ENCODE peak calls at places on chromosomes 5 and 9, in eight cellular contexts. One of them, this sample, is unnamed.
A peak's percentile ranks its signal among the peaks of the same experiment; 100 is the strongest.

GRCh38 chr5:154395407-154396106 is 50.2 kb upstream of the SAP30L start:
- DNase-seq in A549: no peak
- DNase-seq in HCT116: no peak
- DNase-seq in adrenal gland: peak; percentile 75
- DNase-seq in heart left ventricle: no peak
- DNase-seq in spleen: no peak
- DNase-seq in vagina: no peak
- DNase-seq in body of pancreas: peak; percentile 35
- DNase-seq in this sample: peak; percentile 52

GRCh38 chr5:180915924-180916323 is 17.0 kb downstream of the BTNL8 start:
- DNase-seq in A549: no peak
- DNase-seq in HCT116: no peak
- DNase-seq in adrenal gland: no peak
- DNase-seq in heart left ventricle: no peak
- DNase-seq in spleen: no peak
- DNase-seq in vagina: no peak
- DNase-seq in body of pancreas: no peak
- DNase-seq in this sample: no peak

GRCh38 chr5:147558826-147559225 is 49.0 kb upstream of the DPYSL3 start:
- DNase-seq in A549: peak; percentile 25
- DNase-seq in HCT116: no peak
- DNase-seq in adrenal gland: peak; percentile 53
- DNase-seq in heart left ventricle: peak; percentile 49
- DNase-seq in spleen: no peak
- DNase-seq in vagina: no peak
- DNase-seq in body of pancreas: peak; percentile 19
- DNase-seq in this sample: peak; percentile 26

GRCh38 chr5:20601678-20602100 is 613.7 kb upstream of the CDH18 start:
- DNase-seq in A549: no peak
- DNase-seq in HCT116: no peak
- DNase-seq in adrenal gland: no peak
- DNase-seq in heart left ventricle: no peak
- DNase-seq in spleen: no peak
- DNase-seq in vagina: no peak
- DNase-seq in body of pancreas: no peak
- DNase-seq in this sample: no peak

GRCh38 chr5:107806705-107807104 is 136.0 kb upstream of the EFNA5 start:
- DNase-seq in A549: peak; percentile 46
- DNase-seq in HCT116: peak; percentile 19
- DNase-seq in adrenal gland: no peak
- DNase-seq in heart left ventricle: no peak
- DNase-seq in spleen: no peak
- DNase-seq in vagina: no peak
- DNase-seq in body of pancreas: no peak
- DNase-seq in this sample: no peak

GRCh38 chr5:14397717-14398116 is 183.9 kb upstream of the OTULINL start:
- DNase-seq in A549: no peak
- DNase-seq in HCT116: no peak
- DNase-seq in adrenal gland: no peak
- DNase-seq in heart left ventricle: no peak
- DNase-seq in spleen: no peak
- DNase-seq in vagina: no peak
- DNase-seq in body of pancreas: peak; percentile 36
- DNase-seq in this sample: no peak

GRCh38 chr5:119862654-119863053 is 233.3 kb downstream of the FAM170A start:
- DNase-seq in A549: no peak
- DNase-seq in HCT116: no peak
- DNase-seq in adrenal gland: no peak
- DNase-seq in heart left ventricle: no peak
- DNase-seq in spleen: no peak
- DNase-seq in vagina: no peak
- DNase-seq in body of pancreas: no peak
- DNase-seq in this sample: no peak

GRCh38 chr9:81759680-81760215 is 70.4 kb upstream of the TLE1 start:
- DNase-seq in A549: peak; percentile 66
- DNase-seq in HCT116: peak; percentile 21
- DNase-seq in adrenal gland: peak; percentile 72
- DNase-seq in heart left ventricle: no peak
- DNase-seq in spleen: no peak
- DNase-seq in vagina: no peak
- DNase-seq in body of pancreas: no peak
- DNase-seq in this sample: no peak

GRCh38 chr5:116887104-116887503 is 312.5 kb upstream of the SEMA6A start:
- DNase-seq in A549: no peak
- DNase-seq in HCT116: no peak
- DNase-seq in adrenal gland: no peak
- DNase-seq in heart left ventricle: no peak
- DNase-seq in spleen: no peak
- DNase-seq in vagina: no peak
- DNase-seq in body of pancreas: no peak
- DNase-seq in this sample: no peak

GRCh38 chr5:88831856-88832255 is 51.1 kb downstream of the MEF2C start:
- DNase-seq in A549: no peak
- DNase-seq in HCT116: no peak
- DNase-seq in adrenal gland: no peak
- DNase-seq in heart left ventricle: no peak
- DNase-seq in spleen: no peak
- DNase-seq in vagina: no peak
- DNase-seq in body of pancreas: no peak
- DNase-seq in this sample: no peak

GRCh38 chr9:115198018-115198417 is 80.1 kb upstream of the TNC start:
- DNase-seq in A549: no peak
- DNase-seq in HCT116: no peak
- DNase-seq in adrenal gland: peak; percentile 54
- DNase-seq in heart left ventricle: peak; percentile 30
- DNase-seq in spleen: no peak
- DNase-seq in vagina: no peak
- DNase-seq in body of pancreas: peak; percentile 8
- DNase-seq in this sample: no peak

GRCh38 chr5:156391139-156391538 is 64.2 kb downstream of the SGCD start:
- DNase-seq in A549: no peak
- DNase-seq in HCT116: no peak
- DNase-seq in adrenal gland: no peak
- DNase-seq in heart left ventricle: no peak
- DNase-seq in spleen: no peak
- DNase-seq in vagina: no peak
- DNase-seq in body of pancreas: no peak
- DNase-seq in this sample: no peak

GRCh38 chr5:1814183-1815020 is 13.2 kb downstream of the NDUFS6 start:
- DNase-seq in A549: no peak
- DNase-seq in HCT116: no peak
- DNase-seq in adrenal gland: no peak
- DNase-seq in heart left ventricle: no peak
- DNase-seq in spleen: peak; percentile 39
- DNase-seq in vagina: no peak
- DNase-seq in body of pancreas: no peak
- DNase-seq in this sample: no peak

GRCh38 chr9:69578026-69578425 is 94.1 kb downstream of the APBA1 start:
- DNase-seq in A549: no peak
- DNase-seq in HCT116: no peak
- DNase-seq in adrenal gland: no peak
- DNase-seq in heart left ventricle: peak; percentile 7
- DNase-seq in spleen: no peak
- DNase-seq in vagina: no peak
- DNase-seq in body of pancreas: no peak
- DNase-seq in this sample: no peak

GRCh38 chr5:176441921-176442323 is 6.3 kb upstream of the FAF2 start:
- DNase-seq in A549: no peak
- DNase-seq in HCT116: no peak
- DNase-seq in adrenal gland: no peak
- DNase-seq in heart left ventricle: no peak
- DNase-seq in spleen: no peak
- DNase-seq in vagina: no peak
- DNase-seq in body of pancreas: no peak
- DNase-seq in this sample: no peak

GRCh38 chr5:139294372-139295165 is 1.0 kb downstream of the MATR3 start:
- DNase-seq in A549: peak; percentile 52
- DNase-seq in HCT116: peak; percentile 65
- DNase-seq in adrenal gland: peak; percentile 80
- DNase-seq in heart left ventricle: peak; percentile 78
- DNase-seq in spleen: peak; percentile 88
- DNase-seq in vagina: no peak
- DNase-seq in body of pancreas: peak; percentile 78
- DNase-seq in this sample: peak; percentile 91

GRCh38 chr9:89881431-89881830 is 276.6 kb downstream of the GADD45G start:
- DNase-seq in A549: no peak
- DNase-seq in HCT116: no peak
- DNase-seq in adrenal gland: no peak
- DNase-seq in heart left ventricle: no peak
- DNase-seq in spleen: no peak
- DNase-seq in vagina: no peak
- DNase-seq in body of pancreas: no peak
- DNase-seq in this sample: no peak

GRCh38 chr9:73643379-73644013 is 491.8 kb downstream of the ANXA1 start:
- DNase-seq in A549: peak; percentile 16
- DNase-seq in HCT116: no peak
- DNase-seq in adrenal gland: no peak
- DNase-seq in heart left ventricle: no peak
- DNase-seq in spleen: no peak
- DNase-seq in vagina: no peak
- DNase-seq in body of pancreas: no peak
- DNase-seq in this sample: no peak

GRCh38 chr9:90858505-90858904 is 56.9 kb downstream of the SYK start:
- DNase-seq in A549: no peak
- DNase-seq in HCT116: no peak
- DNase-seq in adrenal gland: no peak
- DNase-seq in heart left ventricle: no peak
- DNase-seq in spleen: no peak
- DNase-seq in vagina: peak; percentile 49
- DNase-seq in body of pancreas: no peak
- DNase-seq in this sample: no peak

GRCh38 chr5:146446861-146447733 is at the start of gene TCERG1:
- DNase-seq in A549: peak; percentile 81
- DNase-seq in HCT116: peak; percentile 100
- DNase-seq in adrenal gland: peak; percentile 100
- DNase-seq in heart left ventricle: peak; percentile 100
- DNase-seq in spleen: peak; percentile 96
- DNase-seq in vagina: peak; percentile 99
- DNase-seq in body of pancreas: peak; percentile 100
- DNase-seq in this sample: peak; percentile 100
- TF ChIP-seq POLR2A in A549: peak; percentile 44
- TF ChIP-seq POLR2A in HCT116: peak; percentile 18
- TF ChIP-seq POLR2A in adrenal gland: peak; percentile 71
- TF ChIP-seq POLR2A in heart left ventricle: peak; percentile 27
- TF ChIP-seq POLR2A in spleen: peak; percentile 23
- TF ChIP-seq POLR2A in vagina: no peak
- TF ChIP-seq POLR2A in body of pancreas: peak; percentile 73
- TF ChIP-seq POLR2A in this sample: peak; percentile 89

GRCh38 chr9:35814106-35814840 is 569 bp downstream of the HINT2 start:
- DNase-seq in A549: peak; percentile 70
- DNase-seq in HCT116: no peak
- DNase-seq in adrenal gland: peak; percentile 81
- DNase-seq in heart left ventricle: peak; percentile 68
- DNase-seq in spleen: peak; percentile 92
- DNase-seq in vagina: no peak
- DNase-seq in body of pancreas: peak; percentile 81
- DNase-seq in this sample: peak; percentile 80
- TF ChIP-seq POLR2A in A549: no peak
- TF ChIP-seq POLR2A in HCT116: no peak
- TF ChIP-seq POLR2A in adrenal gland: no peak
- TF ChIP-seq POLR2A in heart left ventricle: no peak
- TF ChIP-seq POLR2A in spleen: no peak
- TF ChIP-seq POLR2A in vagina: no peak
- TF ChIP-seq POLR2A in body of pancreas: no peak
- TF ChIP-seq POLR2A in this sample: no peak

GRCh38 chr9:92266486-92266885 is 27.0 kb downstream of the IARS1 start:
- DNase-seq in A549: no peak
- DNase-seq in HCT116: no peak
- DNase-seq in adrenal gland: no peak
- DNase-seq in heart left ventricle: no peak
- DNase-seq in spleen: no peak
- DNase-seq in vagina: no peak
- DNase-seq in body of pancreas: no peak
- DNase-seq in this sample: peak; percentile 9
- TF ChIP-seq POLR2A in A549: no peak
- TF ChIP-seq POLR2A in HCT116: no peak
- TF ChIP-seq POLR2A in adrenal gland: no peak
- TF ChIP-seq POLR2A in heart left ventricle: no peak
- TF ChIP-seq POLR2A in spleen: no peak
- TF ChIP-seq POLR2A in vagina: no peak
- TF ChIP-seq POLR2A in body of pancreas: no peak
- TF ChIP-seq POLR2A in this sample: no peak

DNA sequence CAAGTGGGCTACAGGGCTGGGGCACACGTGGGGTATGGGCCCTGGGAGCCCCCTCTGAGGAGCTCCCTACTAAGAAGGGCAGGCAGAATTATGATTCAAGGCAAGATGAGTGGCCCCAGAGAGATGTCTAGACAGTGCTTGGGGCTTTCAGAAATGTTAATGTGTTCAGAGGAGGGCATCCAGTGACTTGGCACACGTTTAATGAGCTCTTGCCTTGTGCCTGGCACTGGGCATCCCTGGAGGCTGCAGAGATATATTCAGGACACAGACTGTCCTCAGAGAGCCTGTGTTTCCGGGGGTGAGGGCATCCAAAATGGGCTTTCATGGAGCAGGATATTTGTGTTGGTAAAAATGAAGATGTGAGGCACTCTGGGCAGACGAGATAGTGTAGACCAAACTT is 25.4 kb upstream of the DAB2IP start:
- DNase-seq in A549: no peak
- DNase-seq in HCT116: no peak
- DNase-seq in adrenal gland: no peak
- DNase-seq in heart left ventricle: no peak
- DNase-seq in spleen: no peak
- DNase-seq in vagina: no peak
- DNase-seq in body of pancreas: no peak
- DNase-seq in this sample: no peak
- TF ChIP-seq POLR2A in A549: no peak
- TF ChIP-seq POLR2A in HCT116: no peak
- TF ChIP-seq POLR2A in adrenal gland: no peak
- TF ChIP-seq POLR2A in heart left ventricle: no peak
- TF ChIP-seq POLR2A in spleen: no peak
- TF ChIP-seq POLR2A in vagina: no peak
- TF ChIP-seq POLR2A in body of pancreas: no peak
- TF ChIP-seq POLR2A in this sample: no peak

This sample was measured in erythroblast.